ENCODE peak calls at places on chromosomes 7 and 10, in seven cellular contexts. P is NCI-H1417; S is Ammon's horn; W is neural progenitor cell; H is activated T-cell treated with anti-CD3 and anti-CD28 coated beads for 1 hour; E is CD4-positive, CD25-positive, alpha-beta regulatory T cell; O is OCI-M1. R is an unnamed sample.

GRCh38 chr7:18177129-18177814 is 149.6 kb upstream of the PRPS1L1 start:
- DNase-seq in E (no peak), S (no peak), H (no peak), O (peak), P (no peak), W (no peak), R (no peak)

GRCh38 chr10:28842321-28842720 is 165.0 kb downstream of the BAMBI start:
- DNase-seq in H (no peak), S (no peak), P (no peak), W (no peak), O (peak), E (no peak), R (peak)

GRCh38 chr10:28914721-28915120 is 237.4 kb downstream of the BAMBI start:
- DNase-seq in O (no peak), P (no peak), H (no peak), S (no peak), W (no peak), E (no peak), R (no peak)

GRCh38 chr10:22252286-22252800 is 34.5 kb upstream of the EBLN1 start:
- DNase-seq in E (peak), H (no peak), O (no peak), S (peak), W (peak), P (no peak), R (peak)

GRCh38 chr10:111968624-111969023 is 214.9 kb downstream of the GPAM start:
- DNase-seq in P (no peak), O (peak), W (no peak), H (no peak), E (no peak), S (no peak), R (no peak)

GRCh38 chr7:2405601-2406345 is 2.4 kb downstream of the CHST12 start:
- DNase-seq in O (peak), P (no peak), H (peak), W (no peak), E (peak), S (no peak), R (no peak)

GRCh38 chr7:27106181-27106905 is 3.9 kb upstream of the HOXA2 start:
- DNase-seq in O (no peak), S (no peak), P (no peak), E (no peak), H (no peak), W (peak), R (no peak)

GRCh38 chr10:110706690-110707098 is 62.6 kb downstream of the RBM20 start:
- DNase-seq in S (no peak), E (no peak), O (peak), H (no peak), W (peak), P (no peak), R (no peak)

GRCh38 chr10:12500406-12501303 is 151.3 kb downstream of the CAMK1D start:
- DNase-seq in W (no peak), O (peak), H (no peak), P (peak), S (no peak), E (no peak), R (no peak)

R was measured in globus pallidus.